ENCODE peak calls at places on chromosome 16, in five cellular contexts. One of them, this sample, is unnamed.

GRCh38 chr16:1428511-1428910 is 2.4 kb upstream of the PERCC1 start:
- DNase-seq in heart right ventricle: no peak
- DNase-seq in adrenal gland: peak
- DNase-seq in mucosa of descending colon: peak
- DNase-seq in MCF 10A: peak
- DNase-seq in this sample: no peak

GRCh38 chr16:68520649-68521086 is 18.4 kb upstream of the ZFP90 start:
- DNase-seq in heart right ventricle: peak
- DNase-seq in adrenal gland: peak
- DNase-seq in mucosa of descending colon: peak
- DNase-seq in MCF 10A: peak
- DNase-seq in this sample: peak

GRCh38 chr16:28326881-28327610 is 34.7 kb downstream of the SBK1 start:
- DNase-seq in heart right ventricle: peak
- DNase-seq in adrenal gland: peak
- DNase-seq in mucosa of descending colon: peak
- DNase-seq in MCF 10A: peak
- DNase-seq in this sample: peak

GRCh38 chr16:55543470-55543869 is 23.0 kb upstream of the CAPNS2 start:
- DNase-seq in heart right ventricle: no peak
- DNase-seq in adrenal gland: no peak
- DNase-seq in mucosa of descending colon: no peak
- DNase-seq in MCF 10A: peak
- DNase-seq in this sample: no peak

GRCh38 chr16:24671455-24671954 is 57.9 kb upstream of the TNRC6A start:
- DNase-seq in heart right ventricle: no peak
- DNase-seq in adrenal gland: no peak
- DNase-seq in mucosa of descending colon: no peak
- DNase-seq in MCF 10A: no peak
- DNase-seq in this sample: no peak

GRCh38 chr16:85301171-85301690 is 189.0 kb upstream of the CIBAR2 start:
- DNase-seq in heart right ventricle: no peak
- DNase-seq in adrenal gland: no peak
- DNase-seq in mucosa of descending colon: no peak
- DNase-seq in MCF 10A: no peak
- DNase-seq in this sample: no peak

GRCh38 chr16:46650224-46650623 is 29.0 kb upstream of the SHCBP1 start:
- DNase-seq in heart right ventricle: peak
- DNase-seq in adrenal gland: no peak
- DNase-seq in mucosa of descending colon: no peak
- DNase-seq in MCF 10A: peak
- DNase-seq in this sample: no peak

GRCh38 chr16:74169687-74170522 is 126.7 kb upstream of the PSMD7 start:
- DNase-seq in heart right ventricle: peak
- DNase-seq in adrenal gland: no peak
- DNase-seq in mucosa of descending colon: no peak
- DNase-seq in MCF 10A: no peak
- DNase-seq in this sample: no peak

GRCh38 chr16:24035127-24035842 is 199.5 kb downstream of the PRKCB start:
- DNase-seq in heart right ventricle: no peak
- DNase-seq in adrenal gland: peak
- DNase-seq in mucosa of descending colon: peak
- DNase-seq in MCF 10A: no peak
- DNase-seq in this sample: no peak

GRCh38 chr16:60755907-60756306 is 1280.3 kb downstream of the CDH8 start:
- DNase-seq in heart right ventricle: no peak
- DNase-seq in adrenal gland: no peak
- DNase-seq in mucosa of descending colon: no peak
- DNase-seq in MCF 10A: no peak
- DNase-seq in this sample: no peak
- TF ChIP-seq CTCF in heart right ventricle: peak
- TF ChIP-seq CTCF in adrenal gland: no peak
- TF ChIP-seq CTCF in mucosa of descending colon: no peak
- TF ChIP-seq CTCF in MCF 10A: peak
- TF ChIP-seq CTCF in this sample: no peak

GRCh38 chr16:82024274-82024673 is 10.8 kb upstream of the HSD17B2 start:
- DNase-seq in heart right ventricle: no peak
- DNase-seq in adrenal gland: no peak
- DNase-seq in mucosa of descending colon: no peak
- DNase-seq in MCF 10A: no peak
- DNase-seq in this sample: no peak

GRCh38 chr16:82020051-82020450 is 8.8 kb upstream of the SDR42E1 start:
- DNase-seq in heart right ventricle: no peak
- DNase-seq in adrenal gland: no peak
- DNase-seq in mucosa of descending colon: no peak
- DNase-seq in MCF 10A: no peak
- DNase-seq in this sample: no peak

GRCh38 chr16:82027629-82028035 is 7.4 kb upstream of the HSD17B2 start:
- DNase-seq in heart right ventricle: no peak
- DNase-seq in adrenal gland: no peak
- DNase-seq in mucosa of descending colon: no peak
- DNase-seq in MCF 10A: no peak
- DNase-seq in this sample: no peak

GRCh38 chr16:82024883-82025282 is 10.2 kb upstream of the HSD17B2 start:
- DNase-seq in heart right ventricle: no peak
- DNase-seq in adrenal gland: no peak
- DNase-seq in mucosa of descending colon: no peak
- DNase-seq in MCF 10A: no peak
- DNase-seq in this sample: no peak

GRCh38 chr16:82023206-82023605 is 11.8 kb upstream of the HSD17B2 start:
- DNase-seq in heart right ventricle: no peak
- DNase-seq in adrenal gland: no peak
- DNase-seq in mucosa of descending colon: no peak
- DNase-seq in MCF 10A: no peak
- DNase-seq in this sample: no peak
- TF ChIP-seq CTCF in heart right ventricle: no peak
- TF ChIP-seq CTCF in adrenal gland: no peak
- TF ChIP-seq CTCF in mucosa of descending colon: no peak
- TF ChIP-seq CTCF in MCF 10A: no peak
- TF ChIP-seq CTCF in this sample: no peak

GRCh38 chr16:88628512-88628974 is 9.8 kb upstream of the IL17C start:
- DNase-seq in heart right ventricle: peak
- DNase-seq in adrenal gland: peak
- DNase-seq in mucosa of descending colon: no peak
- DNase-seq in MCF 10A: no peak
- DNase-seq in this sample: no peak
- TF ChIP-seq CTCF in heart right ventricle: peak
- TF ChIP-seq CTCF in adrenal gland: peak
- TF ChIP-seq CTCF in mucosa of descending colon: no peak
- TF ChIP-seq CTCF in MCF 10A: peak
- TF ChIP-seq CTCF in this sample: peak

GRCh38 chr16:48041861-48042435 is 113.8 kb downstream of the ABCC12 start:
- DNase-seq in heart right ventricle: no peak
- DNase-seq in adrenal gland: no peak
- DNase-seq in mucosa of descending colon: no peak
- DNase-seq in MCF 10A: peak
- DNase-seq in this sample: peak
- TF ChIP-seq CTCF in heart right ventricle: no peak
- TF ChIP-seq CTCF in adrenal gland: no peak
- TF ChIP-seq CTCF in mucosa of descending colon: no peak
- TF ChIP-seq CTCF in MCF 10A: no peak
- TF ChIP-seq CTCF in this sample: no peak

GRCh38 chr16:69851491-69852240 is 89.5 kb downstream of the WWP2 start:
- DNase-seq in heart right ventricle: no peak
- DNase-seq in adrenal gland: no peak
- DNase-seq in mucosa of descending colon: no peak
- DNase-seq in MCF 10A: no peak
- DNase-seq in this sample: no peak

GRCh38 chr16:69852815-69853214 is 90.7 kb downstream of the WWP2 start:
- DNase-seq in heart right ventricle: no peak
- DNase-seq in adrenal gland: no peak
- DNase-seq in mucosa of descending colon: no peak
- DNase-seq in MCF 10A: no peak
- DNase-seq in this sample: no peak

GRCh38 chr16:69847643-69848042 is 85.5 kb downstream of the WWP2 start:
- DNase-seq in heart right ventricle: no peak
- DNase-seq in adrenal gland: no peak
- DNase-seq in mucosa of descending colon: peak
- DNase-seq in MCF 10A: no peak
- DNase-seq in this sample: no peak

GRCh38 chr16:69845181-69845580 is 83.0 kb downstream of the WWP2 start:
- DNase-seq in heart right ventricle: no peak
- DNase-seq in adrenal gland: peak
- DNase-seq in mucosa of descending colon: peak
- DNase-seq in MCF 10A: no peak
- DNase-seq in this sample: no peak

DNA sequence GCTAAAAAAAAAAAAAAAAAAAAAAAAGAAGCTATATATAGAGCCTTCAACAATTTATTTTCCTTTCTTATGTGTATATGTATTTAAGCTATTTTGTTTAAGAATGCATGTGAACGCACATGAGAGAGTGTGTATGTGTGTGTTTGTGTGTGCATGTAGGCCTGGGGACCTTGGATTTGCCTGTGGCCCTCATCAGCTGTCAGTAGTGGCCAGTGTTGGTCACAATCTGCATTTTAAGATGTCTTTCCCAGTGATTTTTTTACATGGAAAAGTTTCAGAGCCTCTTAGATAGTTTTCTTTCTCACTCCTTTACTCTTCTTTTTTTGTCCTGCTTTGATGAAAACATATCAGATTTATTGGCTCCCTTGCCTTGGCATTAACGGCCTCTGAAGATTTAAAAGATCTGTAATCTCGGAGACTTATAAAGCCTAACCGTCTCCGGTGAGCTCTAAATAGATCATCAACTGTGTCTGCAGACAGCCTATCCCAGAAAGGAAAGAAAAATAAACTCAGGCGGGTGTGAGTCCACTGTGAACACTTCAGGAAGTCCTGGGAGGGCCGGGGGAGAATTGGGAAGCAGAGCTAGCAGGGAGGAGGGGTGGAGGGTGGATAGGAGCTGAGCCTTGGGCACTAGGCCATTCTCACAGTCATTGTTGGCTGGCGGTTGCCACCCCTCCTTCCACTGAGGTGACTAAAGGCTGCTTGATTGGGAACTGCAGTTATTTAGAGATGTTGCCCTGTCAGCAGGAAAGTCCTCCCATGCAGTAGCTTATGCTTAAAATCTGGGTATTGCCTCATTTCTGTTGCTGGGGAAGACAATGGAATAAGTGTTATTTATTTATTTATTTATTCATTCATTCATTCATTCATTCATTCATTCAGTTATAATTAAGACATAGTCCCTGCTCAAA is 86.8 kb downstream of the WWP2 start:
- DNase-seq in heart right ventricle: peak
- DNase-seq in adrenal gland: peak
- DNase-seq in mucosa of descending colon: peak
- DNase-seq in MCF 10A: peak
- DNase-seq in this sample: no peak
- TF ChIP-seq CTCF in heart right ventricle: peak
- TF ChIP-seq CTCF in adrenal gland: no peak
- TF ChIP-seq CTCF in mucosa of descending colon: no peak
- TF ChIP-seq CTCF in MCF 10A: no peak
- TF ChIP-seq CTCF in this sample: no peak

GRCh38 chr16:9123401-9123800 is 32.0 kb downstream of the HAPSTR1 start:
- DNase-seq in heart right ventricle: no peak
- DNase-seq in adrenal gland: no peak
- DNase-seq in mucosa of descending colon: peak
- DNase-seq in MCF 10A: no peak
- DNase-seq in this sample: no peak

GRCh38 chr16:9122969-9123368 is 31.5 kb downstream of the HAPSTR1 start:
- DNase-seq in heart right ventricle: no peak
- DNase-seq in adrenal gland: no peak
- DNase-seq in mucosa of descending colon: no peak
- DNase-seq in MCF 10A: no peak
- DNase-seq in this sample: no peak

GRCh38 chr16:9122342-9122741 is 30.9 kb downstream of the HAPSTR1 start:
- DNase-seq in heart right ventricle: no peak
- DNase-seq in adrenal gland: no peak
- DNase-seq in mucosa of descending colon: no peak
- DNase-seq in MCF 10A: no peak
- DNase-seq in this sample: no peak

GRCh38 chr16:9116141-9116540 is 24.7 kb downstream of the HAPSTR1 start:
- DNase-seq in heart right ventricle: no peak
- DNase-seq in adrenal gland: no peak
- DNase-seq in mucosa of descending colon: no peak
- DNase-seq in MCF 10A: no peak
- DNase-seq in this sample: no peak

DNA sequence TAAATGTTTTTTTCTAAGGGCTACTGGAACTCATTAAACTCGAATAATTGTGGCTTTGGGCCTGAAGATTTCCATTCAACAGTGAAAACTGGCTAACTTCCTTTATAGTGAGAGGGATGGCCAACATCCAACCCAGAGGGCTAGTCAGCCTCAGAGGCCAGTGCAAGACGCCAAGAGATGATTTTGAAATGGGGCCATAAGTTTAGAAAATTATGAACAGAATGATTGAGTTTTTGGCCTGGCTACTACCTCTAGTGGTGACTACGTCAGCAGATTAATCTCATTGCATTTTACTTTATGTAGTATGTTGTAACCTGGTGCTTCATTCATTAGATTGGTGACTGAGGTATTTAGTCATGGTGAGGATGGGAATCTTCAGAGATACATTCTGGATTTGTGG is 28.4 kb downstream of the HAPSTR1 start:
- DNase-seq in heart right ventricle: peak
- DNase-seq in adrenal gland: peak
- DNase-seq in mucosa of descending colon: no peak
- DNase-seq in MCF 10A: peak
- DNase-seq in this sample: peak
- TF ChIP-seq CTCF in heart right ventricle: no peak
- TF ChIP-seq CTCF in adrenal gland: no peak
- TF ChIP-seq CTCF in mucosa of descending colon: no peak
- TF ChIP-seq CTCF in MCF 10A: no peak
- TF ChIP-seq CTCF in this sample: no peak

DNA sequence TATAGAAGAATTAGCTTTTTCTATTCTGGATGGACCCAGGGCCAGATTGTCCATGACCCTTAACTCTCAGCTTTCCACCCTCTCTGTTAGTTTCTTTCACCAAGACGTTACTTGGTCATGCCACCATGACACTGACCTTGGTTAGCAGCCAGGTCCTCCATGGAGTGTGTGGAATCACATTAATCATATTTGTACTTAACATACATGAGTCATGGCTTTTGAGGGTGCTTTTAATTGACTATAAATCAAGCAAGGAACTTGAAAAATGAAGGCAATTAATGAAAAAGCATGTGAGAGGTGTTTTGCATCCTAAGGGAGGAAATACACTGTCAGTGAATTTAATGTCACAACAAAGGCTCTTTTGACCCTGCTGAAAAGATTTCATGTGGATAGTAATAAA is 240.7 kb downstream of the CDH13 start:
- DNase-seq in heart right ventricle: no peak
- DNase-seq in adrenal gland: peak
- DNase-seq in mucosa of descending colon: no peak
- DNase-seq in MCF 10A: peak
- DNase-seq in this sample: no peak
- TF ChIP-seq CTCF in heart right ventricle: no peak
- TF ChIP-seq CTCF in adrenal gland: no peak
- TF ChIP-seq CTCF in mucosa of descending colon: no peak
- TF ChIP-seq CTCF in MCF 10A: no peak
- TF ChIP-seq CTCF in this sample: no peak

This sample was measured in RWPE1.